ENCODE peak calls at places on chromosomes 1 and 21, in eight cellular contexts. One of them, this sample, is unnamed.

GRCh38 chr1:166796620-166797236 is 42.5 kb upstream of the POGK start:
- DNase-seq in cardiac muscle cell: no peak
- DNase-seq in A549: no peak
- DNase-seq in MCF 10A: no peak
- DNase-seq in tibial artery: no peak
- DNase-seq in epithelial cell of esophagus: no peak
- DNase-seq in left ventricle myocardium inferior: no peak
- DNase-seq in GM13976: no peak
- DNase-seq in this sample: no peak

GRCh38 chr21:45644041-45644906 is 749 bp downstream of the PCBP3 start:
- DNase-seq in left ventricle myocardium inferior: no peak
- DNase-seq in GM13976: peak; percentile 52
- DNase-seq in cardiac muscle cell: no peak
- DNase-seq in tibial artery: no peak
- DNase-seq in A549: no peak
- DNase-seq in MCF 10A: peak; percentile 17
- DNase-seq in epithelial cell of esophagus: no peak
- DNase-seq in this sample: no peak

GRCh38 chr1:218436997-218437396 is 91.9 kb downstream of the TGFB2 start:
- DNase-seq in MCF 10A: no peak
- DNase-seq in epithelial cell of esophagus: peak; percentile 37
- DNase-seq in cardiac muscle cell: no peak
- DNase-seq in GM13976: no peak
- DNase-seq in A549: no peak
- DNase-seq in tibial artery: no peak
- DNase-seq in left ventricle myocardium inferior: no peak
- DNase-seq in this sample: no peak

GRCh38 chr1:208207388-208208131 is 36.6 kb downstream of the PLXNA2 start:
- DNase-seq in cardiac muscle cell: no peak
- DNase-seq in tibial artery: peak; percentile 69
- DNase-seq in A549: no peak
- DNase-seq in left ventricle myocardium inferior: peak; percentile 53
- DNase-seq in epithelial cell of esophagus: peak; percentile 97
- DNase-seq in GM13976: no peak
- DNase-seq in MCF 10A: peak; percentile 100
- DNase-seq in this sample: no peak

GRCh38 chr1:46298387-46298786 is 5.0 kb downstream of the LRRC41 start:
- DNase-seq in tibial artery: no peak
- DNase-seq in cardiac muscle cell: no peak
- DNase-seq in epithelial cell of esophagus: no peak
- DNase-seq in MCF 10A: no peak
- DNase-seq in GM13976: no peak
- DNase-seq in left ventricle myocardium inferior: no peak
- DNase-seq in A549: no peak
- DNase-seq in this sample: no peak

GRCh38 chr1:208942394-208942793 is 641.1 kb upstream of the CAMK1G start:
- DNase-seq in cardiac muscle cell: no peak
- DNase-seq in left ventricle myocardium inferior: no peak
- DNase-seq in MCF 10A: peak; percentile 32
- DNase-seq in A549: no peak
- DNase-seq in tibial artery: no peak
- DNase-seq in GM13976: no peak
- DNase-seq in epithelial cell of esophagus: peak; percentile 44
- DNase-seq in this sample: no peak

GRCh38 chr1:117664314-117664713 is 58.5 kb downstream of the TENT5C start:
- DNase-seq in epithelial cell of esophagus: no peak
- DNase-seq in left ventricle myocardium inferior: no peak
- DNase-seq in MCF 10A: no peak
- DNase-seq in cardiac muscle cell: no peak
- DNase-seq in A549: no peak
- DNase-seq in GM13976: peak; percentile 86
- DNase-seq in tibial artery: no peak
- DNase-seq in this sample: no peak

GRCh38 chr1:43531906-43532584 is 1.4 kb downstream of the PTPRF start:
- DNase-seq in MCF 10A: no peak
- DNase-seq in cardiac muscle cell: no peak
- DNase-seq in GM13976: no peak
- DNase-seq in left ventricle myocardium inferior: no peak
- DNase-seq in A549: no peak
- DNase-seq in epithelial cell of esophagus: no peak
- DNase-seq in tibial artery: no peak
- DNase-seq in this sample: no peak

GRCh38 chr1:25641931-25642611 is 25.5 kb downstream of the MAN1C1 start:
- DNase-seq in cardiac muscle cell: no peak
- DNase-seq in A549: no peak
- DNase-seq in left ventricle myocardium inferior: no peak
- DNase-seq in tibial artery: peak; percentile 46
- DNase-seq in epithelial cell of esophagus: no peak
- DNase-seq in GM13976: no peak
- DNase-seq in MCF 10A: peak; percentile 15
- DNase-seq in this sample: peak; percentile 66

GRCh38 chr1:225567789-225568188 is 85.1 kb downstream of the ENAH start:
- DNase-seq in MCF 10A: peak; percentile 44
- DNase-seq in left ventricle myocardium inferior: no peak
- DNase-seq in GM13976: no peak
- DNase-seq in tibial artery: no peak
- DNase-seq in epithelial cell of esophagus: no peak
- DNase-seq in A549: no peak
- DNase-seq in cardiac muscle cell: no peak
- DNase-seq in this sample: no peak
- TF ChIP-seq CTCF in MCF 10A: peak; percentile 20
- TF ChIP-seq CTCF in left ventricle myocardium inferior: peak; percentile 17
- TF ChIP-seq CTCF in GM13976: peak; percentile 6
- TF ChIP-seq CTCF in tibial artery: no peak
- TF ChIP-seq CTCF in epithelial cell of esophagus: no peak
- TF ChIP-seq CTCF in A549: peak; percentile 14
- TF ChIP-seq CTCF in cardiac muscle cell: peak; percentile 21
- TF ChIP-seq CTCF in this sample: no peak

DNA sequence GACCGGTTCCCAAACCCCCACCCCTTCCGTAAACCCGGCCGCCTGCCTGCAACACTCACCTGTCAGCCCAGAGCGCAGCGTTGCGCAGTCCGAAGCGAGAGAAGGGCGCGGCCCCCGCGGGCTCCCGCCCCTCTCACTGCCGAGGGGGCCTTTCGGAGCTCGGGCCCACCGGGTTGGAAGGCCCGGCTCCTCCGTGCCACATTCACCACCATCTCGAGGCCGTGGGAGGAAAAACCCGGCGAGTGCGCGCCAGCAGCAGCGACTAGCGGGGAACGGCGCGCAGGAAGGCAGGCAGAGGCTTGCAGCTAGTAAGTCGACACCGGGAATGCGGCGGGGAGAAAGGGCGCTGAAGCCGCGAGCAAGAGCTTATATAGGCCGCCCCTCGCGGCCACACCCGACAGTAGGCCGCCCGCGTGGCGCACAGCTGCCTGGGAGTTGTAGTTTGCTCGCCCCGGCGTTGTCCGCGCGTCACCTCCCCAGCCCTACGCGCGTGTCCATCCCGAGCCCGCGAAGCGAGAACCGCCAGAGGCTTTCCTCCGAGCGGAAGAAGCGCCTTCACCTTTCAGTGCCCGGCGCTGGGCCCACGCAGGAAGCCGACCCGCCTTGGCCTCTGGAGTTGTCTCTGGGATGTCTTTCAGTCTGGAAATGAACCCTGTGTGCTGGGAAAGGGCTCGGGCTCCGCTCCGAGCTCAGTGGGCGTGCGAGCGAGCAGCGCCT is 10.4 kb upstream of the RAB42 start:
- DNase-seq in GM13976: peak; percentile 98
- DNase-seq in left ventricle myocardium inferior: peak; percentile 97
- DNase-seq in epithelial cell of esophagus: peak; percentile 95
- DNase-seq in MCF 10A: peak; percentile 93
- DNase-seq in cardiac muscle cell: peak; percentile 95
- DNase-seq in tibial artery: peak; percentile 96
- DNase-seq in A549: peak; percentile 88
- DNase-seq in this sample: peak; percentile 94
- TF ChIP-seq CTCF in GM13976: no peak
- TF ChIP-seq CTCF in left ventricle myocardium inferior: peak; percentile 36
- TF ChIP-seq CTCF in epithelial cell of esophagus: no peak
- TF ChIP-seq CTCF in MCF 10A: no peak
- TF ChIP-seq CTCF in cardiac muscle cell: no peak
- TF ChIP-seq CTCF in tibial artery: no peak
- TF ChIP-seq CTCF in A549: no peak
- TF ChIP-seq CTCF in this sample: no peak

GRCh38 chr1:90963236-90963635 is 58.6 kb downstream of the ZNF644 start:
- DNase-seq in tibial artery: no peak
- DNase-seq in epithelial cell of esophagus: peak; percentile 27
- DNase-seq in left ventricle myocardium inferior: no peak
- DNase-seq in MCF 10A: no peak
- DNase-seq in cardiac muscle cell: no peak
- DNase-seq in GM13976: no peak
- DNase-seq in A549: no peak
- DNase-seq in this sample: no peak

GRCh38 chr1:90963651-90964050 is 58.2 kb downstream of the ZNF644 start:
- DNase-seq in left ventricle myocardium inferior: no peak
- DNase-seq in A549: no peak
- DNase-seq in tibial artery: no peak
- DNase-seq in cardiac muscle cell: no peak
- DNase-seq in MCF 10A: no peak
- DNase-seq in epithelial cell of esophagus: peak; percentile 11
- DNase-seq in GM13976: no peak
- DNase-seq in this sample: no peak

GRCh38 chr1:90959352-90960206 is 62.3 kb downstream of the ZNF644 start:
- DNase-seq in tibial artery: no peak
- DNase-seq in GM13976: no peak
- DNase-seq in A549: no peak
- DNase-seq in epithelial cell of esophagus: peak; percentile 49
- DNase-seq in cardiac muscle cell: no peak
- DNase-seq in MCF 10A: peak; percentile 67
- DNase-seq in left ventricle myocardium inferior: no peak
- DNase-seq in this sample: no peak

GRCh38 chr1:90969241-90969640 is 52.6 kb downstream of the ZNF644 start:
- DNase-seq in A549: no peak
- DNase-seq in cardiac muscle cell: no peak
- DNase-seq in GM13976: no peak
- DNase-seq in left ventricle myocardium inferior: no peak
- DNase-seq in epithelial cell of esophagus: no peak
- DNase-seq in MCF 10A: no peak
- DNase-seq in tibial artery: no peak
- DNase-seq in this sample: no peak

DNA sequence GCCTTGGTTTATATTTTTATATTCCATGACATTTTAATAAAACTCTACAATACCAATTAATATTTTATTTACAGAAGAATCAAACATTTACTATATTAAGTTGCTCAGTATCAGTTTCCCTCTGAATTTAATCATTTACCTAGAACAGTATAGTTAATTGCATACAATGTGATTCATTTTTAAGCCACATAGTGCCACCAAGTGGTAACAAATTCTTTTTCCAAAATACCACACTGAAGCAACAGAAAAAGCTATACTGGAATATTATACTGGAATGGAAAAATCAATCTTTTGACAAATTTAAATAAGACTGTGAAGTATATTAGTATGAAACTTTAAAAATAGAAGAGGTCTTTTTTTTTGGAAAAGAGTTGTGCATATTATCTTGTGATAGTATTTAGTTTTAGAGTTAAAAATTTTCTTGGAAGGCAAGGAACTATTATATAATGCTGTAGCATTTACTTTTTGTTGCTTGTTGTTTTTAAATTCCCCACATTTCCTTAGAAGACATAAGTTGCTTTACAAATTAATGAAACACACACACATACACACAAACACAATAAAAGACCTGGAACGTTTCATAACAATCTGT is 57.3 kb downstream of the ZNF644 start:
- DNase-seq in left ventricle myocardium inferior: no peak
- DNase-seq in GM13976: no peak
- DNase-seq in tibial artery: no peak
- DNase-seq in MCF 10A: peak; percentile 33
- DNase-seq in epithelial cell of esophagus: peak; percentile 29
- DNase-seq in A549: no peak
- DNase-seq in cardiac muscle cell: peak; percentile 3
- DNase-seq in this sample: no peak
- TF ChIP-seq CTCF in left ventricle myocardium inferior: peak; percentile 58
- TF ChIP-seq CTCF in GM13976: peak; percentile 7
- TF ChIP-seq CTCF in tibial artery: peak; percentile 8
- TF ChIP-seq CTCF in MCF 10A: peak; percentile 49
- TF ChIP-seq CTCF in epithelial cell of esophagus: no peak
- TF ChIP-seq CTCF in A549: peak; percentile 54
- TF ChIP-seq CTCF in cardiac muscle cell: peak; percentile 40
- TF ChIP-seq CTCF in this sample: peak; percentile 25

DNA sequence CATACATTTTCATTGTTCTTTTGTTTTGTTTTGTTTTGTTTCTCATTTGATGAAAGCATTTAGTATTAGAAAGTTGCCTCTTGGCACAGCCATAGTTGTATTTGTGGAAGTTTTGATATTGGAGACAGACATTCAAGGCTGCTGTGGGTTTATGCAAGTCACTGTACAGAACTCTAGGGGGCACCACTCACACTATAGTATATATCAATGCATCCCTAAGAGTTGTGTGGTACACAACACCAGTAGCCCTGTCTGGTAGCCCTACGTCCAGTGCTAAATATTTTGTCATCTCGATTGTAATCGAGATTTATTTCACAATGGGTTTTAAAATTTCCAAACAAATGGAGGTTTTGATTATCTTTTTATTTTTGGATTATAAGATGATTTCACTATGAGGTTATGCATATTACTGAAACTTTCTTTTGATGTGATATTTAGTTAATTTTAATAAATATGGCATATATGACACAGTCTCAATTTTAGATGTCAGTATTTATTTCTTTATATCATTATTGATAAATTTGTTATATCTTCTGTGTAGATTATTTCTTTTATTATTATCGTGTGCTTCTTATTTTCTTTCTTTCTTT is 112.2 kb downstream of the NR5A2 start:
- DNase-seq in A549: peak; percentile 60
- DNase-seq in left ventricle myocardium inferior: no peak
- DNase-seq in epithelial cell of esophagus: peak; percentile 76
- DNase-seq in GM13976: peak; percentile 60
- DNase-seq in MCF 10A: peak; percentile 81
- DNase-seq in tibial artery: no peak
- DNase-seq in cardiac muscle cell: peak; percentile 53
- DNase-seq in this sample: no peak
- TF ChIP-seq CTCF in A549: peak; percentile 70
- TF ChIP-seq CTCF in left ventricle myocardium inferior: peak; percentile 71
- TF ChIP-seq CTCF in epithelial cell of esophagus: peak; percentile 88
- TF ChIP-seq CTCF in GM13976: peak; percentile 56
- TF ChIP-seq CTCF in MCF 10A: peak; percentile 83
- TF ChIP-seq CTCF in tibial artery: no peak
- TF ChIP-seq CTCF in cardiac muscle cell: peak; percentile 71
- TF ChIP-seq CTCF in this sample: peak; percentile 46

DNA sequence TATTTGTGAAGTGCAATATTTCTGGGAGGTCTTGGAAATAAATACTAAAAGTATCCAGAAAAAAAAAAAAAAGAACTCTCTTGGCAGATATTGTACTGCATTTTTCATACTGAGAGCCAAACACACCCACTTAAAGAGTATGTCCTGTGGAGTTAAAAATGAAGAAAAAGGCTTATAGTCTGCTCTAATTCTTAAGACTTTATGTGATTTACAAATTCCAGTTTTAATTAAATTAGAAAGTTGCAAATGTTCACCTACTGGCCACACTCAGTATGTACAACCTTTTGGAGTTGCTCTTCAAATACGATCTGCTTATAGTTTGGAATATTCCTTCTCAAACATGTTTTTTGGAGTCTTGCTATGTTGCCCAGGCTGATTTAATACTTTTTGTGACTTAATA is 107.6 kb downstream of the LEPR start:
- DNase-seq in epithelial cell of esophagus: no peak
- DNase-seq in GM13976: no peak
- DNase-seq in cardiac muscle cell: no peak
- DNase-seq in left ventricle myocardium inferior: no peak
- DNase-seq in A549: no peak
- DNase-seq in MCF 10A: no peak
- DNase-seq in tibial artery: no peak
- DNase-seq in this sample: no peak
- TF ChIP-seq CTCF in epithelial cell of esophagus: no peak
- TF ChIP-seq CTCF in GM13976: no peak
- TF ChIP-seq CTCF in cardiac muscle cell: peak; percentile 36
- TF ChIP-seq CTCF in left ventricle myocardium inferior: peak; percentile 28
- TF ChIP-seq CTCF in A549: no peak
- TF ChIP-seq CTCF in MCF 10A: no peak
- TF ChIP-seq CTCF in tibial artery: peak; percentile 14
- TF ChIP-seq CTCF in this sample: peak; percentile 24